ENCODE peak calls at places on chromosomes 12 and 14, in four cellular contexts. V is tibial artery, Q is psoas muscle, U is fibroblast of lung. S is an unnamed sample.

GRCh38 chr12:31507966-31508365 is 83.0 kb downstream of the DENND5B start:
- DNase-seq in V (no peak), Q (no peak), U (peak), S (no peak)

GRCh38 chr12:108287227-108287626 is 51.9 kb downstream of the CMKLR1 start:
- DNase-seq in V (no peak), Q (no peak), U (no peak), S (no peak)

GRCh38 chr12:18165422-18165871 is 75.5 kb upstream of the RERGL start:
- DNase-seq in V (no peak), Q (no peak), U (peak), S (no peak)

GRCh38 chr12:1777798-1778197 is 42.6 kb upstream of the LRTM2 start:
- DNase-seq in V (no peak), Q (no peak), U (peak), S (no peak)

GRCh38 chr12:56634837-56635538 is 4.9 kb upstream of the BAZ2A start:
- DNase-seq in V (peak), Q (peak), U (peak), S (peak)

GRCh38 chr14:22808388-22809209 is 6.6 kb downstream of the SLC7A7 start:
- DNase-seq in V (no peak), Q (no peak), U (no peak), S (no peak)

GRCh38 chr12:76864791-76865400 is 13.9 kb downstream of the CSRP2 start:
- DNase-seq in V (no peak), Q (no peak), U (peak), S (no peak)

GRCh38 chr14:64488590-64489099 is 15.0 kb downstream of the ZBTB25 start:
- DNase-seq in V (no peak), Q (no peak), U (no peak), S (no peak)

GRCh38 chr14:100271247-100271939 is 32.4 kb downstream of the YY1 start:
- DNase-seq in V (no peak), Q (no peak), U (no peak), S (no peak)

GRCh38 chr12:104505095-104505819 is 48.5 kb downstream of the CHST11 start:
- DNase-seq in V (no peak), Q (no peak), U (peak), S (no peak)

GRCh38 chr12:84357314-84357713 is 555.3 kb downstream of the SLC6A15 start:
- DNase-seq in V (no peak), Q (no peak), U (no peak), S (peak)

GRCh38 chr12:109739747-109740693 is 26.4 kb downstream of the FAM222A start:
- DNase-seq in V (peak), Q (peak), U (no peak), S (no peak)

GRCh38 chr14:21049263-21049662 is 7.1 kb downstream of the RNASE7 start:
- DNase-seq in V (no peak), Q (no peak), U (peak), S (no peak)

GRCh38 chr12:117334855-117335587 is 26.4 kb downstream of the NOS1 start:
- DNase-seq in V (no peak), Q (no peak), U (peak), S (no peak)

GRCh38 chr12:2395352-2395977 is 342.7 kb downstream of the CACNA1C start:
- DNase-seq in V (no peak), Q (peak), U (peak), S (no peak)

GRCh38 chr12:106918746-106919145 is 37.0 kb upstream of the TMEM263 start:
- DNase-seq in V (no peak), Q (no peak), U (no peak), S (no peak)

GRCh38 chr14:102375126-102375525 is 12.4 kb downstream of the TECPR2 start:
- DNase-seq in V (no peak), Q (no peak), U (no peak), S (no peak)

GRCh38 chr12:79560165-79560889 is 130.4 kb downstream of the PAWR start:
- DNase-seq in V (no peak), Q (no peak), U (no peak), S (no peak)

GRCh38 chr14:81396108-81396507 is 4.0 kb downstream of the STON2 start:
- DNase-seq in V (no peak), Q (no peak), U (peak), S (no peak)

GRCh38 chr12:82437744-82438143 is 79.4 kb downstream of the METTL25 start:
- DNase-seq in V (no peak), Q (no peak), U (no peak), S (no peak)
- TF ChIP-seq CTCF in V (no peak), Q (no peak), U (no peak), S (no peak)

GRCh38 chr14:38941485-38941884 is 161.6 kb downstream of the SEC23A start:
- DNase-seq in V (no peak), Q (no peak), U (no peak), S (no peak)
- TF ChIP-seq CTCF in V (no peak), Q (no peak), U (no peak), S (no peak)

DNA sequence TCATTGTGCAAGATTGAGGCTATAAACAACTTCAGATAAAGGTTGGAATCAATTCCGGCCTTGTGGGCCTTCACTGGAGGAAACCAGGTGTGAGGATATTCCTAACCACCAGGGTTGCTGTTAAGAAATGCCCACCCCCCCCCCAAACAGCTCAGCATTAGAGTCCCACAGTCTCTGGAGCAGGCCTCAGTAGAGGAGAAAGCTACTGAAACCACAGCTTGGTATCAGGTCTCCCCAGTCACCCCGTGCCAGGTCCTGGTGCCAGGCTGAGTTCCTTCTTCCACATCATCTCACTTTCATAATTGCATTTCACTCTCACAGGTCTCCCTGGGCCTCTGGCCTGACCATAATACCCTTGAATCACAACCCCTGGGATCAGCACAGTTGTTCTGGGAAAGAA is 12.5 kb downstream of the GALNT6 start:
- DNase-seq in V (no peak), Q (no peak), U (no peak), S (no peak)
- TF ChIP-seq CTCF in V (no peak), Q (no peak), U (no peak), S (no peak)

DNA sequence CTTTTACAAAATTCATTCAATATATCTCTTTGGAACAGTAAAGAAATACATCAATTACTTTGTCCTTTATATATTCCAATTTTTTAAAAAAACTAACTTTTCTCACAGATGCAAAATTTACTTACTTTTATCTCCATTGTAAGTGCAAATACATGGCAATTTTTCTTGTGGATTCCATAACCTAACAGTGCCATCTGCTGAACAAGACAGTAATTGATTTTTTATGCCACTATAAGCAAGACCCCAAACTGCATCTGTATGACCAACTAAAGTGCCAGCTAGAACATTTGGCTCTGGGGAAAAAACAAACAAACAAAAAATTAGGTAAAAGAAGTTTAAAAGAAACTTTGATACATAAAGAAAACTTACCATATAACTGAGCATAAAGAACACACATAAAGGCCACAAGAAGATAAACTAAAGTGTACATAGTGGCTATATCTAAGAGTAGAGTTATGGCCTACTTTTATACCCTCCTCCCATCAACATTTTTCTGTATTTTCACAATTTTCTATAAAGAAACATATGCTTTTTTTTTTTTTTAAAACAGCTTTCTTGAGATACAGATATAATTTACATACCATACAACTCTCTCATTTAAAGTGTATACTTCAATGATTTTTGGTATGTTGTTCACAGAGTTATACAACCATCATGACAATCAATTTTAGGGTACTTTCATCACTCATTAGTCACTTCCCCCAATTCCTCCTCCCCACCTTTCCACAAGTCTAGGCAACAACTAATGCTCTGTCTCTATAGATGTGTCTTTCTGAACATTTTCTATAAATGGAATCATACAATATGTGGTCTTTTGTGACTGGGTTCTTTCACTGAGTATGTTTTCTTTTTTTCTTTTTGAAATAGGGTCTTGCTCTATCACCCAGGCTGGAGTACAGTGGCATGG is 32.6 kb downstream of the COCH start:
- DNase-seq in V (no peak), Q (no peak), U (no peak), S (no peak)
- TF ChIP-seq CTCF in V (no peak), Q (peak), U (peak), S (peak)

DNA sequence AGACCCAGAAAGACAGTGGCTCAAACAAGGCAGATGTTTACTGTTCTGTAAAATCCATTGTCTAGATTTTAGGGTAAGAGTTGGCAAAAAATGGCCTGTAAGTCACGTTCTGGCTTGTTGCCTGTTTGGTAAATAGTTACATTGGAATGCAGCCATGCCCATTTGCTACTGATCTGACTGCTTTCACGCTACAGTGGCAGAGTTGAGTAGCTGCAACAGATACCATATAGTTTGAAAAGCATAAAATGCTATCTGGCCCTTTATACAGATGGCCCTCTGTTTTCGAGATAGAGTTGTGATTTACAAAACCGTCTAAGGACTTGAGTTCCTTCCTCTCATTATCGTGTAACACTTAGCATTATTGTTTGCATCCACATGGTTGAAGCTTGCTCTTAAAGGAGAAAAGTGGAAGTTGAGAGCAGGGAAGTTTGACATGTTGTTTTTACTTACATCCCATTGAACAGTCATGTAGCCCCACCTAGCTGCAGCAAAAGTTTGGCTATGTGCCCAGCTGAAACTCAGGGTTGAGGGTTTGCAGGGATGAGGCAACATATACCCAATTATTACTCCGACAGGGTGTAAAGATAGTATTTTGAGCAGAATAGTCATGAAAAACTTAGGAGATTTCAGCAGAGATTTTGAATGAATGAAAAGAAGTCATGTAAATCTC is 11.3 kb upstream of the SCFD1 start:
- DNase-seq in V (no peak), Q (no peak), U (peak), S (no peak)
- TF ChIP-seq CTCF in V (no peak), Q (peak), U (peak), S (peak)